ENCODE peak calls at places on chromosomes 3 and 15, in five cellular contexts. V is heart left ventricle, P is endothelial cell, I is nephron progenitor cell, T is coronary artery. W is an unnamed sample.

GRCh38 chr15:83199288-83199687 is 8.3 kb downstream of the HDGFL3 start:
- DNase-seq in V (no peak), P (no peak), I (no peak), T (no peak), W (no peak)

GRCh38 chr15:20356444-20357138 is 185.0 kb downstream of the GOLGA6L6 start:
- DNase-seq in V (peak), P (no peak), I (no peak), T (peak), W (peak)

GRCh38 chr15:36161781-36162212 is 417.6 kb upstream of the CDIN1 start:
- DNase-seq in V (peak), P (no peak), I (no peak), T (no peak), W (no peak)

GRCh38 chr15:56608993-56609392 is 124.3 kb downstream of the ZNF280D start:
- DNase-seq in V (no peak), P (no peak), I (no peak), T (no peak), W (no peak)

GRCh38 chr3:127238602-127239001 is 45.7 kb downstream of the PRR23E start:
- DNase-seq in V (no peak), P (no peak), I (no peak), T (no peak), W (no peak)

GRCh38 chr15:52011711-52012144 is 7.3 kb upstream of the MAPK6 start:
- DNase-seq in V (no peak), P (peak), I (no peak), T (no peak), W (no peak)

GRCh38 chr3:123302961-123303360 is 101.2 kb downstream of the SEC22A start:
- DNase-seq in V (peak), P (no peak), I (no peak), T (no peak), W (no peak)

GRCh38 chr3:102025568-102025967 is 176.3 kb downstream of the NFKBIZ start:
- DNase-seq in V (no peak), P (no peak), I (no peak), T (no peak), W (no peak)

GRCh38 chr3:196135693-196136639 is 54.1 kb upstream of the TFRC start:
- DNase-seq in V (no peak), P (no peak), I (no peak), T (no peak), W (no peak)

GRCh38 chr3:69683076-69683806 is 56.0 kb upstream of the MITF start:
- DNase-seq in V (no peak), P (no peak), I (no peak), T (no peak), W (no peak)

GRCh38 chr15:59174846-59175831 is 31.5 kb upstream of the LDHAL6B start:
- DNase-seq in V (no peak), P (peak), I (peak), T (no peak), W (no peak)

GRCh38 chr3:98743071-98743470 is 20.1 kb upstream of the ST3GAL6 start:
- DNase-seq in V (no peak), P (no peak), I (no peak), T (no peak), W (no peak)

GRCh38 chr3:139677341-139678155 is at the start of gene NMNAT3:
- DNase-seq in V (peak), P (peak), I (peak), T (peak), W (no peak)

GRCh38 chr15:53671545-53671944 is 87.9 kb downstream of the WDR72 start:
- DNase-seq in V (no peak), P (no peak), I (peak), T (no peak), W (no peak)

GRCh38 chr15:53670701-53671100 is 88.8 kb downstream of the WDR72 start:
- DNase-seq in V (no peak), P (no peak), I (no peak), T (no peak), W (no peak)

GRCh38 chr15:53665930-53666329 is 93.5 kb downstream of the WDR72 start:
- DNase-seq in V (no peak), P (no peak), I (no peak), T (no peak), W (no peak)
- TF ChIP-seq CTCF in V (no peak), P (no peak), I (no peak), T (no peak), W (peak)

GRCh38 chr3:143348486-143349327 is 229.1 kb downstream of the CHST2 start:
- DNase-seq in V (no peak), P (no peak), I (no peak), T (no peak), W (no peak)
- TF ChIP-seq CTCF in V (no peak), P (no peak), I (no peak), T (no peak), W (peak)

DNA sequence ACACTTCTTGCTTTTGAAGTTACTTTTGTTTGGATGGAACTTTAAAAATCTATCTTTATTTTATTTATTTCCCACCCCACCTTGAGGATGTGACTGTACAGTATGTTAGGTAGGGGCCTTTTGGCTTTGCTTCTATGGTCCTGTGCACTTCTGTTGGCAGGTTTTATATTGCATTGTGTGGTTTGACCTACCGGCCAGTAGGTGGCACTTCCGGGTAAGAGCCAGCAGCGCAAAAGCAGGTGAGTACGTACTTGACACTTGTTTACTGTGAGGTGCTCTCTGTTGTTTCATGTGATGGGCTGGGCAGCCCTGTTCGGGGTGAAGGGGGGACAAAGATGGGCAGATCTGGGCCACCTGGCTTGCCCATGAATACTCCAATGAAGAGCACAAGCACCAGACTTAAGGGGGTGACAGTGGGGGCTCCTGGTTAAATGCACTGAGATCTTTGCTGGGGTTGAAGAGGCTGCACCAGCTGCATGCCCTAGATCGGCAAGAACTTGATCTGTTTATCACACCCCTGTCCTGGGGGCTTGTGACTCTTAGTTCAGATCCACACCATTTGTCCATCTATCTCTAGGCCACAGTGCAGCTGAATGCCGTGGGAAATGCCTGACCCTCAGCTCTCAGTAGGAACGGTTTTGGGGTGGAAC is 131.6 kb downstream of the NLGN1 start:
- DNase-seq in V (no peak), P (peak), I (no peak), T (no peak), W (no peak)
- TF ChIP-seq CTCF in V (no peak), P (peak), I (peak), T (no peak), W (peak)

GRCh38 chr3:197709135-197709534 is 27.6 kb downstream of the RUBCN start:
- DNase-seq in V (no peak), P (no peak), I (no peak), T (no peak), W (no peak)

GRCh38 chr3:197701851-197702250 is 34.9 kb downstream of the RUBCN start:
- DNase-seq in V (no peak), P (no peak), I (no peak), T (no peak), W (no peak)

GRCh38 chr3:197711973-197712707 is 24.6 kb downstream of the RUBCN start:
- DNase-seq in V (peak), P (peak), I (peak), T (peak), W (peak)

GRCh38 chr3:197706658-197707057 is 30.0 kb downstream of the RUBCN start:
- DNase-seq in V (no peak), P (no peak), I (no peak), T (no peak), W (no peak)
- TF ChIP-seq CTCF in V (no peak), P (no peak), I (no peak), T (no peak), W (no peak)

DNA sequence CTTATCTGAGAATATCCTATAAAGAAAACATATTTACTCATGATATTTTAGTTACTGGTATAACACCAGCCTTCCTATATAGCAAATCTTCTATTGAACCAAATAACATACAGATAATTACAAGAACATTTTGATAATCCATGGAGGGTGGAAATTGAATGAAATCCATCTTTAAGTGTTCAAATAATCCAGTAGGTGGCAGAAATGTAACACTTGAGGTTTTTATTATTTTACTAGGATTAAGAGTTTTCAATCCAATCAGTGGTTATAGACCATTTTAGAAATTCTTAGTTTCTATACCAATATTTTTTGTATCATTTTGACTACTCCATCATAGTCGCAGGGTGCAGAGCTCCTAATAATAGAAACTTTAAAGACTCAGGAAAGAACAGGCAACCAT is 101.9 kb upstream of the KCNH8 start:
- DNase-seq in V (no peak), P (no peak), I (no peak), T (no peak), W (no peak)
- TF ChIP-seq CTCF in V (no peak), P (no peak), I (no peak), T (no peak), W (peak)

GRCh38 chr3:155007729-155008128 is 72.4 kb upstream of the MME start:
- DNase-seq in V (no peak), P (no peak), I (no peak), T (no peak), W (no peak)
- TF ChIP-seq CTCF in V (no peak), P (no peak), I (no peak), T (no peak), W (no peak)

GRCh38 chr3:132803889-132804288 is 81.7 kb upstream of the NPHP3 start:
- DNase-seq in V (no peak), P (peak), I (no peak), T (no peak), W (no peak)
- TF ChIP-seq CTCF in V (no peak), P (no peak), I (no peak), T (no peak), W (peak)

GRCh38 chr15:91589360-91589759 is 264.1 kb upstream of the SLCO3A1 start:
- DNase-seq in V (no peak), P (no peak), I (no peak), T (no peak), W (no peak)
- TF ChIP-seq CTCF in V (no peak), P (peak), I (no peak), T (no peak), W (no peak)

GRCh38 chr3:186608624-186609215 is 4.1 kb upstream of the AHSG start:
- DNase-seq in V (no peak), P (no peak), I (no peak), T (no peak), W (no peak)

GRCh38 chr3:186612721-186613636 is at the start of gene AHSG:
- DNase-seq in V (no peak), P (no peak), I (no peak), T (no peak), W (no peak)

GRCh38 chr3:186612065-186612464 is 795 bp upstream of the AHSG start:
- DNase-seq in V (no peak), P (no peak), I (no peak), T (no peak), W (no peak)

GRCh38 chr3:186605561-186606545 is 7.0 kb upstream of the AHSG start:
- DNase-seq in V (no peak), P (no peak), I (no peak), T (no peak), W (no peak)

GRCh38 chr3:186609247-186609868 is 3.5 kb upstream of the AHSG start:
- DNase-seq in V (no peak), P (no peak), I (no peak), T (no peak), W (no peak)
- TF ChIP-seq CTCF in V (no peak), P (no peak), I (no peak), T (no peak), W (no peak)